ENCODE peak calls at places on chromosomes 13 and 19, in nine cellular contexts. Y is GM23248; Q is AG04450; W is heart left ventricle; U is CD4-positive, alpha-beta memory T cell; S is thyroid gland; A is A549; K is hepatocyte; M is esophagus squamous epithelium. V is an unnamed sample. For H3K9me3, the result is how much of the 10 kb centered on the place peaks cover.

GRCh38 chr13:50843256-50844043 is at the start of gene DLEU7:
- DNase-seq in Y (no peak), Q (no peak), W (no peak), U (no peak), S (peak), A (no peak), K (peak), M (no peak), V (no peak)

GRCh38 chr19:34985249-34986022 is 14.7 kb upstream of the GRAMD1A start:
- DNase-seq in Y (peak), Q (no peak), W (peak), U (no peak), S (peak), A (no peak), K (no peak), M (no peak), V (peak)

GRCh38 chr19:21328402-21328801 is 808 bp downstream of the ZNF708 start:
- DNase-seq in Y (no peak), Q (no peak), W (no peak), U (no peak), S (no peak), A (no peak), K (no peak), M (no peak), V (no peak)

GRCh38 chr13:80379245-80379644 is 38.3 kb upstream of the SPRY2 start:
- DNase-seq in Y (peak), Q (no peak), W (no peak), U (no peak), S (no peak), A (peak), K (peak), M (no peak), V (no peak)

GRCh38 chr19:12035220-12036172 is at the start of gene ZNF433:
- DNase-seq in Y (peak), Q (peak), W (peak), U (peak), S (peak), A (no peak), K (peak), M (no peak), V (peak)

GRCh38 chr13:32984857-32985626 is 31.2 kb upstream of the KL start:
- DNase-seq in Y (peak), Q (peak), W (no peak), U (no peak), S (no peak), A (peak), K (no peak), M (no peak), V (no peak)

GRCh38 chr19:38045554-38046253 is 138.7 kb downstream of the SIPA1L3 start:
- DNase-seq in Y (no peak), Q (no peak), W (no peak), U (no peak), S (no peak), A (no peak), K (no peak), M (no peak), V (no peak)

GRCh38 chr13:45402641-45403040 is 15.5 kb downstream of the SLC25A30 start:
- DNase-seq in Y (no peak), Q (no peak), W (peak), U (no peak), S (peak), A (no peak), K (no peak), M (no peak), V (no peak)

GRCh38 chr13:52070929-52071523 is 46.5 kb downstream of the UTP14C start:
- DNase-seq in Y (peak), Q (no peak), W (no peak), U (peak), S (no peak), A (no peak), K (no peak), M (no peak), V (no peak)

GRCh38 chr19:13154241-13154778 is 4.1 kb downstream of the IER2 start:
- DNase-seq in Y (peak), Q (peak), W (peak), U (peak), S (peak), A (no peak), K (peak), M (peak), V (peak)

GRCh38 chr13:113630804-113631203 is 27.2 kb downstream of the ATP4B start:
- DNase-seq in Y (no peak), Q (no peak), W (peak), U (no peak), S (no peak), A (no peak), K (no peak), M (no peak), V (no peak)

GRCh38 chr19:57754091-57754673 is 7.6 kb downstream of the ZNF776 start:
- DNase-seq in Y (no peak), Q (no peak), W (no peak), U (no peak), S (no peak), A (no peak), K (no peak), M (no peak), V (no peak)
- H3K9me3 ChIP-seq in Y (under half), Q (under half), W (under half), U (half or more), S (under half), A (half or more), K (under half), M (half or more), V (half or more)

GRCh38 chr19:41305923-41306322 is 4.0 kb upstream of the CCDC97 start:
- DNase-seq in Y (no peak), Q (no peak), W (no peak), U (peak), S (no peak), A (no peak), K (no peak), M (no peak), V (no peak)
- H3K27ac ChIP-seq in Y (no peak), Q (peak), W (no peak), U (peak), S (no peak), A (no peak), K (no peak), M (peak), V (no peak)

GRCh38 chr19:23065306-23065705 is 51.5 kb upstream of the ZNF730 start:
- DNase-seq in Y (no peak), Q (no peak), W (no peak), U (no peak), S (no peak), A (no peak), K (no peak), M (no peak), V (no peak)

GRCh38 chr19:23060016-23060415 is 56.8 kb upstream of the ZNF730 start:
- DNase-seq in Y (no peak), Q (no peak), W (no peak), U (no peak), S (no peak), A (no peak), K (no peak), M (no peak), V (no peak)

DNA sequence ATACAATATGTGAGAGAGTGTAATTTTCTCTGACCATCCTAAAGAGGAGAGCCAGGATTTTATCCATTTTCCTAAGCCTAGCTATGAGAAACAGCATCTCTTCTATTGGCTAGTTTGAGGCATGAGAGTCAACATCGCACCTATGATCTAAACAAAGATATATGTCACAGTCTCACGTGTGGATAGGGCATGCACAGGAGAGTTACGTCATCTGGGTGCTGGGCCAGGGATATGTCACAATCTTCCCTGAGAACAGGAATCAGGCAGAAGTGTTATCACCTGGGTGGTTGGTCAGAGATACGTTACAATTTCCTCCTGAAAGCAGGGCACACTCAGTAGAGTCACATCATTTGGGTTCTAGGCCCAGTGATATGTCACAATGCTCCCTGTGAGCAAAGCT is 53.9 kb upstream of the ZNF730 start:
- DNase-seq in Y (no peak), Q (no peak), W (no peak), U (no peak), S (no peak), A (no peak), K (no peak), M (no peak), V (no peak)
- H3K9me3 ChIP-seq in Y (under half), Q (under half), W (under half), U (under half), S (under half), A (under half), K (under half), M (under half), V (under half)

GRCh38 chr19:7614859-7615741 is 14.2 kb downstream of the XAB2 start:
- DNase-seq in Y (no peak), Q (no peak), W (no peak), U (peak), S (no peak), A (no peak), K (no peak), M (no peak), V (no peak)

GRCh38 chr19:7618366-7618765 is 11.0 kb downstream of the XAB2 start:
- DNase-seq in Y (peak), Q (no peak), W (no peak), U (no peak), S (peak), A (no peak), K (peak), M (no peak), V (no peak)

GRCh38 chr19:7618771-7619510 is 10.4 kb downstream of the XAB2 start:
- DNase-seq in Y (no peak), Q (no peak), W (no peak), U (peak), S (peak), A (no peak), K (no peak), M (no peak), V (no peak)

GRCh38 chr19:7617735-7618134 is 11.6 kb downstream of the XAB2 start:
- DNase-seq in Y (no peak), Q (no peak), W (no peak), U (no peak), S (peak), A (no peak), K (no peak), M (no peak), V (no peak)

DNA sequence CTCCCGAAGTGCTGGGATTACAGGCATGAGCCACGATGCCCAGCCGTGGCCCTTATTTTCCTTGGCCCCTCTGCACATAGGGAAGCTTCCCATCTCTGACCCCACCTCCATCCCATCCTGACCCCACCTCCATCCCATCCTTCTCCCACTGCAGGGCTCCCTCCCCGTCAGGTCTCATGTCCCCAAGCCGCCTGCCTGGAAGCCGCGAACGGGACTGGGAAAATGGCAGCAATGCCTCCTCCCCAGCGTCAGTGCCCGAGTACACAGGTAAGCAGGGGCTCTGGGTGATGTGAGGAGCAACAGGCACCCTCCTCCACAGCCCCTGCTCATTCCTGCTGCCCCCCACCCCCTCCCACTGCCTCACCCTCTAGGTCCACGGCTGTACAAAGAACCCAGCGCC is 12.2 kb downstream of the XAB2 start:
- DNase-seq in Y (no peak), Q (no peak), W (no peak), U (peak), S (no peak), A (no peak), K (no peak), M (no peak), V (no peak)
- H3K27ac ChIP-seq in Y (no peak), Q (no peak), W (no peak), U (no peak), S (no peak), A (no peak), K (no peak), M (no peak), V (no peak)

DNA sequence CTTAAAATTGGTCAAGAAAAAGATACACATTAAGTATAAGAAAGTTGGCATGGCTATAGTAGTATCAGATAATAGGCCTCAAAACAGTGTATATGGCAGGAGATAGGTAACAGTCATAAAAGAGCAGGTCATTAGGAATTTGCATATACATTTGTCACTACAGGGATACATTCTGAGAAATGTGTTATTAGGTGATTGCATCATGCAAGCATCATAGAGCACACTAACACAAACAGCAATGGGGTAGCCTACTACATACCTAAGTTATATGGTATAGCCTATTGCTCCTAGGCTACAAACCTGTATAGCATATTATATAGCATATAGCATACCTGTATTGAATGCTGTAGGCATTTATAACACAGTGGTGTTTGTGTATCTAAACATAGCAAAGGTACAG is 6.2 kb upstream of the ZNF529 start:
- DNase-seq in Y (no peak), Q (no peak), W (no peak), U (no peak), S (no peak), A (no peak), K (no peak), M (no peak), V (no peak)
- H3K9me3 ChIP-seq in Y (under half), Q (under half), W (under half), U (under half), S (under half), A (half or more), K (under half), M (half or more), V (under half)